ENCODE peak calls at places on chromosome 3, in six cellular contexts. X is osteocyte, P is amygdala, V is anterior cingulate cortex, Q is glutamatergic neuron, W is NCI-H2029 treated with DMSO at 0.1 percent for 48 hours. B is an unnamed sample.

GRCh38 chr3:51622868-51623267 is 48.2 kb upstream of the TEX264 start:
- DNase-seq in W (no peak), X (no peak), Q (no peak), P (no peak), V (no peak), B (no peak)

GRCh38 chr3:153856932-153857331 is 264.3 kb upstream of the ARHGEF26 start:
- DNase-seq in X (no peak), Q (no peak), W (no peak), V (no peak), P (no peak), B (peak; percentile 6)

GRCh38 chr3:57756528-57757401 is 656 bp downstream of the SLMAP start:
- DNase-seq in Q (peak; percentile 46), V (no peak), P (peak; percentile 13), X (no peak), W (no peak), B (peak; percentile 18)

GRCh38 chr3:104933981-104934380 is 432.7 kb upstream of the ALCAM start:
- DNase-seq in Q (no peak), X (no peak), V (no peak), P (no peak), W (no peak), B (no peak)

GRCh38 chr3:21486381-21486935 is 264.6 kb downstream of the ZNF385D start:
- DNase-seq in P (no peak), W (no peak), X (no peak), V (no peak), Q (no peak), B (no peak)

GRCh38 chr3:44870375-44871061 is 3.9 kb upstream of the TGM4 start:
- DNase-seq in W (peak; percentile 91), V (no peak), Q (no peak), P (no peak), X (no peak), B (no peak)

GRCh38 chr3:100334340-100335136 is at the start of gene NIT2:
- DNase-seq in Q (peak; percentile 87), W (peak; percentile 41), P (peak; percentile 29), V (no peak), X (peak; percentile 92), B (peak; percentile 85)

GRCh38 chr3:32421991-32422859 is 30.6 kb downstream of the CMTM7 start:
- DNase-seq in Q (no peak), V (no peak), X (peak; percentile 91), P (no peak), W (peak; percentile 88), B (no peak)

GRCh38 chr3:97670952-97671351 is 93.6 kb upstream of the ARL6 start:
- DNase-seq in Q (no peak), X (no peak), V (no peak), P (no peak), W (no peak), B (no peak)

GRCh38 chr3:87120221-87120620 is 106.9 kb upstream of the CHMP2B start:
- DNase-seq in P (no peak), W (no peak), Q (no peak), V (no peak), X (no peak), B (no peak)

GRCh38 chr3:43353923-43354670 is 67.8 kb downstream of the SNRK start:
- DNase-seq in V (no peak), X (no peak), P (no peak), Q (no peak), W (no peak), B (no peak)

GRCh38 chr3:172320468-172320867 is 127.8 kb downstream of the GHSR start:
- DNase-seq in Q (no peak), P (no peak), W (no peak), V (no peak), X (no peak), B (no peak)

GRCh38 chr3:178382388-178383061 is 153.7 kb upstream of the KCNMB2 start:
- DNase-seq in W (no peak), P (no peak), X (no peak), V (no peak), Q (no peak), B (no peak)

GRCh38 chr3:5499404-5499803 is 311.9 kb downstream of the EDEM1 start:
- DNase-seq in Q (no peak), V (no peak), W (no peak), X (no peak), P (no peak), B (no peak)

GRCh38 chr3:63824309-63824708 is 5.2 kb downstream of the C3orf49 start:
- DNase-seq in Q (no peak), W (no peak), V (no peak), X (no peak), P (no peak), B (no peak)

GRCh38 chr3:78285032-78285728 is 1245.3 kb downstream of the ROBO2 start:
- DNase-seq in V (no peak), X (no peak), P (no peak), Q (no peak), W (no peak), B (no peak)

GRCh38 chr3:170499562-170500156 is 81.0 kb downstream of the CLDN11 start:
- DNase-seq in P (peak; percentile 44), W (no peak), X (no peak), V (no peak), Q (no peak), B (peak; percentile 23)

GRCh38 chr3:177448987-177449975 is 252.0 kb upstream of the TBL1XR1 start:
- DNase-seq in Q (no peak), W (no peak), X (no peak), V (no peak), P (no peak), B (no peak)

GRCh38 chr3:47427866-47428265 is 47.0 kb downstream of the PTPN23 start:
- DNase-seq in X (peak; percentile 49), Q (no peak), P (no peak), V (no peak), W (no peak), B (no peak)